ENCODE peak calls at places on chromosomes 11 and 22, in eight cellular contexts. E is IMR-90; N is substantia nigra; L is HCT116; A is endothelial cell of umbilical vein; S is NCI-H2081; U is stimulated activated CD4-positive, alpha-beta T cell treated with anti-CD3 and anti-CD28 coated beads, Interleukin-1b, Interleukin-23, amount 100 ng/mL, for 1 hour; O is aorta. C is an unnamed sample.

GRCh38 chr11:65278351-65278750 is 16.6 kb downstream of the POLA2 start:
- DNase-seq in A (no peak), N (no peak), S (no peak), U (no peak), L (no peak), E (no peak), O (no peak), C (no peak)

GRCh38 chr11:35317253-35317652 is 102.1 kb downstream of the SLC1A2 start:
- DNase-seq in E (no peak), U (no peak), S (no peak), O (no peak), A (no peak), N (no peak), L (no peak), C (no peak)

GRCh38 chr11:115197031-115197430 is 307.2 kb downstream of the CADM1 start:
- DNase-seq in U (no peak), O (no peak), A (no peak), N (no peak), L (no peak), E (no peak), S (no peak), C (no peak)

GRCh38 chr11:14054708-14055107 is 92.2 kb downstream of the SPON1 start:
- DNase-seq in A (no peak), U (no peak), L (no peak), E (no peak), S (no peak), O (peak), N (no peak), C (no peak)

GRCh38 chr11:83035070-83035854 is 36.4 kb downstream of the RAB30 start:
- DNase-seq in E (no peak), S (no peak), N (no peak), U (no peak), A (no peak), L (no peak), O (no peak), C (no peak)

GRCh38 chr11:130774703-130775102 is 141.6 kb downstream of the SNX19 start:
- DNase-seq in N (no peak), A (no peak), L (no peak), U (no peak), O (no peak), E (no peak), S (no peak), C (no peak)

GRCh38 chr11:124402326-124402922 is 3.6 kb upstream of the OR8B3 start:
- DNase-seq in O (peak), A (peak), S (peak), L (peak), N (no peak), E (peak), U (no peak), C (peak)

GRCh38 chr22:27220349-27220748 is 563.0 kb downstream of the MIAT start:
- DNase-seq in O (no peak), S (no peak), L (no peak), N (no peak), A (no peak), U (no peak), E (peak), C (no peak)

GRCh38 chr11:111105566-111105965 is 140.0 kb upstream of the POU2AF2 start:
- DNase-seq in S (no peak), U (no peak), O (no peak), L (no peak), A (no peak), E (peak), N (no peak), C (no peak)

GRCh38 chr22:45757068-45757467 is 85.4 kb downstream of the ATXN10 start:
- DNase-seq in E (peak), L (no peak), O (peak), N (no peak), S (no peak), A (no peak), U (no peak), C (no peak)

GRCh38 chr22:42397332-42398246 is 34.6 kb downstream of the NFAM1 start:
- DNase-seq in N (no peak), S (no peak), A (peak), O (peak), E (no peak), U (no peak), L (no peak), C (no peak)

GRCh38 chr22:48492371-48493320 is 1335.0 kb downstream of the BRD1 start:
- DNase-seq in N (peak), O (peak), E (peak), U (no peak), S (peak), L (peak), A (peak), C (peak)

GRCh38 chr22:47592791-47593190 is 830.3 kb downstream of the TBC1D22A start:
- DNase-seq in O (no peak), N (no peak), A (no peak), L (no peak), S (no peak), E (no peak), U (no peak), C (no peak)

GRCh38 chr11:46671958-46672315 is 28.5 kb downstream of the ARHGAP1 start:
- DNase-seq in E (no peak), L (no peak), N (no peak), A (no peak), O (peak), S (no peak), U (no peak), C (no peak)

GRCh38 chr11:46520971-46521745 is 72.7 kb downstream of the AMBRA1 start:
- DNase-seq in N (no peak), O (no peak), A (peak), S (no peak), U (no peak), L (no peak), E (peak), C (no peak)

GRCh38 chr11:77287136-77287535 is 14.3 kb downstream of the GDPD4 start:
- DNase-seq in E (peak), U (no peak), L (no peak), O (no peak), N (no peak), A (no peak), S (no peak), C (no peak)

GRCh38 chr11:36586543-36586942 is 7.8 kb upstream of the IFTAP start:
- DNase-seq in O (no peak), E (no peak), A (no peak), U (no peak), L (no peak), S (no peak), N (no peak), C (no peak)

GRCh38 chr11:104033134-104033533 is 3.3 kb upstream of the DDI1 start:
- DNase-seq in U (no peak), A (peak), E (peak), O (no peak), N (no peak), S (peak), L (no peak), C (no peak)

GRCh38 chr22:32396746-32397145 is 15.3 kb downstream of the RTCB start:
- DNase-seq in U (no peak), L (no peak), O (no peak), E (no peak), N (no peak), S (no peak), A (no peak), C (no peak)